ENCODE peak calls at places on chromosomes 1 and 21, in eight cellular contexts. One of them, this sample, is unnamed.
A peak's percentile ranks its signal among the peaks of the same experiment; 100 is the strongest.

GRCh38 chr1:29679316-29679715 is 443.0 kb downstream of the PTPRU start:
- DNase-seq in BE2C: no peak
- DNase-seq in kidney: no peak
- DNase-seq in ovary: no peak
- DNase-seq in glutamatergic neuron: no peak
- DNase-seq in MCF 10A: no peak
- DNase-seq in brain microvascular endothelial cell: no peak
- DNase-seq in gastrocnemius medialis: no peak
- DNase-seq in this sample: peak; percentile 34

GRCh38 chr1:86151427-86151826 is 5.1 kb downstream of the COL24A1 start:
- DNase-seq in gastrocnemius medialis: no peak
- DNase-seq in brain microvascular endothelial cell: peak; percentile 34
- DNase-seq in MCF 10A: no peak
- DNase-seq in kidney: no peak
- DNase-seq in glutamatergic neuron: no peak
- DNase-seq in BE2C: no peak
- DNase-seq in ovary: no peak
- DNase-seq in this sample: no peak

GRCh38 chr1:101044259-101044658 is 18.7 kb upstream of the DPH5 start:
- DNase-seq in MCF 10A: no peak
- DNase-seq in gastrocnemius medialis: no peak
- DNase-seq in BE2C: no peak
- DNase-seq in glutamatergic neuron: no peak
- DNase-seq in brain microvascular endothelial cell: no peak
- DNase-seq in kidney: no peak
- DNase-seq in ovary: no peak
- DNase-seq in this sample: no peak

GRCh38 chr1:114033219-114033706 is 54.0 kb downstream of the OLFML3 start:
- DNase-seq in brain microvascular endothelial cell: no peak
- DNase-seq in kidney: no peak
- DNase-seq in glutamatergic neuron: peak; percentile 21
- DNase-seq in gastrocnemius medialis: no peak
- DNase-seq in ovary: no peak
- DNase-seq in BE2C: no peak
- DNase-seq in MCF 10A: peak; percentile 27
- DNase-seq in this sample: no peak

GRCh38 chr1:103514920-103515503 is 10.5 kb upstream of the RNPC3 start:
- DNase-seq in ovary: no peak
- DNase-seq in gastrocnemius medialis: no peak
- DNase-seq in BE2C: peak; percentile 18
- DNase-seq in glutamatergic neuron: no peak
- DNase-seq in brain microvascular endothelial cell: peak; percentile 52
- DNase-seq in kidney: no peak
- DNase-seq in MCF 10A: peak; percentile 68
- DNase-seq in this sample: no peak

GRCh38 chr1:206930210-206930798 is 8.6 kb upstream of the FCMR start:
- DNase-seq in MCF 10A: no peak
- DNase-seq in gastrocnemius medialis: no peak
- DNase-seq in BE2C: no peak
- DNase-seq in kidney: no peak
- DNase-seq in brain microvascular endothelial cell: no peak
- DNase-seq in glutamatergic neuron: no peak
- DNase-seq in ovary: no peak
- DNase-seq in this sample: no peak

GRCh38 chr1:157580179-157580827 is 17.6 kb downstream of the FCRL4 start:
- DNase-seq in BE2C: peak; percentile 24
- DNase-seq in glutamatergic neuron: no peak
- DNase-seq in gastrocnemius medialis: no peak
- DNase-seq in brain microvascular endothelial cell: peak; percentile 44
- DNase-seq in MCF 10A: peak; percentile 85
- DNase-seq in ovary: no peak
- DNase-seq in kidney: no peak
- DNase-seq in this sample: no peak

GRCh38 chr1:78427506-78427905 is 63.3 kb upstream of the PTGFR start:
- DNase-seq in BE2C: no peak
- DNase-seq in ovary: no peak
- DNase-seq in kidney: no peak
- DNase-seq in MCF 10A: peak; percentile 12
- DNase-seq in glutamatergic neuron: no peak
- DNase-seq in gastrocnemius medialis: no peak
- DNase-seq in brain microvascular endothelial cell: no peak
- DNase-seq in this sample: no peak

GRCh38 chr1:245500546-245500945 is 345.8 kb downstream of the KIF26B start:
- DNase-seq in MCF 10A: peak; percentile 99
- DNase-seq in kidney: no peak
- DNase-seq in brain microvascular endothelial cell: no peak
- DNase-seq in gastrocnemius medialis: no peak
- DNase-seq in ovary: no peak
- DNase-seq in BE2C: no peak
- DNase-seq in glutamatergic neuron: no peak
- DNase-seq in this sample: no peak
- TF ChIP-seq CTCF in MCF 10A: peak; percentile 16
- TF ChIP-seq CTCF in kidney: no peak
- TF ChIP-seq CTCF in brain microvascular endothelial cell: peak; percentile 25
- TF ChIP-seq CTCF in gastrocnemius medialis: no peak
- TF ChIP-seq CTCF in ovary: no peak
- TF ChIP-seq CTCF in BE2C: no peak
- TF ChIP-seq CTCF in glutamatergic neuron: no peak
- TF ChIP-seq CTCF in this sample: no peak

DNA sequence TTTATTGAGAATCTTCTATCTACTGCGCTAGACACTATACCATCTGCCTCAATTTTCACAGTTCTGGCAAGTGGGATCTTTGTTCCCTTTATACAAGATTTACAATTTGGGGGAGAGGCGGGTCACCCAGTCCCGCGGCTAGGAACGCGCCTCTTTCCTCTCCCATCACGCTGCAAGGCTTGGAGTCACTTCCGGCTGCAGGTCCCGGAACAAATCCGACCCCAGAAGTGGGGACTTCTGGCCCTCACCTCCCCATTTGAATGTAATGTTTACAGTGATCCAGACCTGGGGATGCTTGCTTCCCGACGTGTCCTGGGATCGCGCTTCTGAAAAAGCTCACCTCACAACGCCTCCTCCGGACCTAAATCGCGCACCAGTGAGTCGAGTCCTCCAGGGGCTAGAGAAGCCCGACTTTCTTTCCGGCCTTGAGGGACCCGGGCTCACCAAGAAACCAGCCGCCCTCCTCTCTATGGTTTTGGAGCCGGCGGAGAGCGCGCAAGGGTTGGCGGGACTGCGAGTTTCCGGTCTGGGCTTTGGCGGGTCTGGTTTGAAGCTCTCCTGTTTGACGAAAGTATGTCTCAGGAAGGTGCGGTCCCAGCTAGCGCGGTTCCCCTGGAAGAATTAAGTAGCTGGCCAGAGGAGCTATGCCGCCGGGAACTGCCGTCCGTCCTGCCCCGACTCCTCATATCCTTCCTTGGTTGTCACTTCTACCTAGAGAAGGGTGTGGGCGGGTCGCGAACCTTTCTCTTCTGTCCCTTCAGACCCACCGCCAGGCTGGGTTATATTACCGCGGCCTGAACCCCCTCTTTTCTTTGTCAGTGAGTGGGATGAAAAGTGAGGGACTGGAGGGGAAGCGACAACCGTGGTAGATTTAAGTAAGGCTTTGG is at the start of gene METTL18:
- DNase-seq in MCF 10A: peak; percentile 98
- DNase-seq in gastrocnemius medialis: peak; percentile 86
- DNase-seq in kidney: peak; percentile 93
- DNase-seq in BE2C: peak; percentile 92
- DNase-seq in brain microvascular endothelial cell: peak; percentile 93
- DNase-seq in ovary: peak; percentile 86
- DNase-seq in glutamatergic neuron: peak; percentile 89
- DNase-seq in this sample: peak; percentile 88
- TF ChIP-seq CTCF in MCF 10A: peak; percentile 53
- TF ChIP-seq CTCF in gastrocnemius medialis: no peak
- TF ChIP-seq CTCF in kidney: no peak
- TF ChIP-seq CTCF in BE2C: no peak
- TF ChIP-seq CTCF in brain microvascular endothelial cell: peak; percentile 4
- TF ChIP-seq CTCF in ovary: no peak
- TF ChIP-seq CTCF in glutamatergic neuron: no peak
- TF ChIP-seq CTCF in this sample: no peak

GRCh38 chr21:37166733-37167132 is 93.7 kb downstream of the TTC3 start:
- DNase-seq in MCF 10A: peak; percentile 30
- DNase-seq in kidney: no peak
- DNase-seq in brain microvascular endothelial cell: no peak
- DNase-seq in BE2C: no peak
- DNase-seq in glutamatergic neuron: no peak
- DNase-seq in ovary: no peak
- DNase-seq in gastrocnemius medialis: peak; percentile 17
- DNase-seq in this sample: no peak
- TF ChIP-seq CTCF in MCF 10A: peak; percentile 25
- TF ChIP-seq CTCF in kidney: peak; percentile 24
- TF ChIP-seq CTCF in brain microvascular endothelial cell: peak; percentile 10
- TF ChIP-seq CTCF in BE2C: peak; percentile 46
- TF ChIP-seq CTCF in glutamatergic neuron: no peak
- TF ChIP-seq CTCF in ovary: no peak
- TF ChIP-seq CTCF in gastrocnemius medialis: peak; percentile 38
- TF ChIP-seq CTCF in this sample: peak; percentile 46

GRCh38 chr1:62989497-62989896 is 205.6 kb downstream of the ATG4C start:
- DNase-seq in gastrocnemius medialis: no peak
- DNase-seq in BE2C: no peak
- DNase-seq in ovary: no peak
- DNase-seq in glutamatergic neuron: no peak
- DNase-seq in MCF 10A: peak; percentile 24
- DNase-seq in brain microvascular endothelial cell: no peak
- DNase-seq in kidney: no peak
- DNase-seq in this sample: no peak
- TF ChIP-seq CTCF in gastrocnemius medialis: no peak
- TF ChIP-seq CTCF in BE2C: no peak
- TF ChIP-seq CTCF in ovary: no peak
- TF ChIP-seq CTCF in glutamatergic neuron: no peak
- TF ChIP-seq CTCF in MCF 10A: no peak
- TF ChIP-seq CTCF in brain microvascular endothelial cell: peak; percentile 25
- TF ChIP-seq CTCF in kidney: peak; percentile 33
- TF ChIP-seq CTCF in this sample: peak; percentile 39

DNA sequence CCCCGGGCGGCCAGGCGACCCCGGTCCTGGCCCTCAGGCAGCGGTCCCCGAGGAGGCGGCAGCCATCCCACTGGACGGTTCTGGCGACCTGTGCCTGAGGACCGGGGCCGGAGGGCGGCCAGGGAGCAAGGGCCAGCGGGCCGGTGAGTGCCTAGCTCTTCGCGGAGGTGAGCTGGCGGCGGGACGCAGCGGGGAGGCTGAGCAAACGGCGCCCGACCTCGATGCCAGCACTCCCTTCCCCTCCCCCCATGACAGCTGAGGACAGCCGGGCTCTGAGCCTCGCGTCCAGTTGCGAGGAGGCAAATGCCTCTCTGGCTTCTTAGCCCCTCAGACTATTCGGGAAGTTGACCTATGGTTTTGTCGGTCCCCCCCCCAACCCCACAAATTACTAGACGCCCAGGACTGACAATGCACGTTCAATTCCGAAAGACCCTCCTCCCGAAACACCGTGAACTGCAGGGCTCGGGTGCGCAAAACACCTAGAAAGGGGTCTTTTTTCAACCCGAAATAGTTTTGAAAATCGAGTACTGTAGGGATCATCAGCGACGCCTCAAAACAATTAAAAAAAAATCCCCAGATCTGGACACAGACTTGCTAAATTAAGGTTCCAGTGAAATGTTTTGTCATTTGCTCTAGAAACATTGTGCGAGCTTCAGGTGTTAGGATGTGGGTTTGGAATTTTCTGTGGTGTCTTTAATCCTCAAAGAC is 8.3 kb downstream of the CDKN2C start:
- DNase-seq in gastrocnemius medialis: peak; percentile 84
- DNase-seq in MCF 10A: peak; percentile 73
- DNase-seq in BE2C: peak; percentile 81
- DNase-seq in glutamatergic neuron: peak; percentile 72
- DNase-seq in ovary: peak; percentile 63
- DNase-seq in kidney: peak; percentile 81
- DNase-seq in brain microvascular endothelial cell: no peak
- DNase-seq in this sample: no peak
- TF ChIP-seq CTCF in gastrocnemius medialis: no peak
- TF ChIP-seq CTCF in MCF 10A: no peak
- TF ChIP-seq CTCF in BE2C: no peak
- TF ChIP-seq CTCF in glutamatergic neuron: no peak
- TF ChIP-seq CTCF in ovary: no peak
- TF ChIP-seq CTCF in kidney: no peak
- TF ChIP-seq CTCF in brain microvascular endothelial cell: no peak
- TF ChIP-seq CTCF in this sample: no peak

GRCh38 chr1:228734881-228735801 is at the start of gene RHOU:
- DNase-seq in kidney: peak; percentile 92
- DNase-seq in glutamatergic neuron: peak; percentile 89
- DNase-seq in ovary: peak; percentile 80
- DNase-seq in gastrocnemius medialis: peak; percentile 65
- DNase-seq in MCF 10A: peak; percentile 55
- DNase-seq in BE2C: peak; percentile 86
- DNase-seq in brain microvascular endothelial cell: no peak
- DNase-seq in this sample: peak; percentile 89
- TF ChIP-seq CTCF in kidney: peak; percentile 78
- TF ChIP-seq CTCF in glutamatergic neuron: peak; percentile 90
- TF ChIP-seq CTCF in ovary: peak; percentile 98
- TF ChIP-seq CTCF in gastrocnemius medialis: peak; percentile 95
- TF ChIP-seq CTCF in MCF 10A: peak; percentile 98
- TF ChIP-seq CTCF in BE2C: no peak
- TF ChIP-seq CTCF in brain microvascular endothelial cell: peak; percentile 15
- TF ChIP-seq CTCF in this sample: peak; percentile 96

DNA sequence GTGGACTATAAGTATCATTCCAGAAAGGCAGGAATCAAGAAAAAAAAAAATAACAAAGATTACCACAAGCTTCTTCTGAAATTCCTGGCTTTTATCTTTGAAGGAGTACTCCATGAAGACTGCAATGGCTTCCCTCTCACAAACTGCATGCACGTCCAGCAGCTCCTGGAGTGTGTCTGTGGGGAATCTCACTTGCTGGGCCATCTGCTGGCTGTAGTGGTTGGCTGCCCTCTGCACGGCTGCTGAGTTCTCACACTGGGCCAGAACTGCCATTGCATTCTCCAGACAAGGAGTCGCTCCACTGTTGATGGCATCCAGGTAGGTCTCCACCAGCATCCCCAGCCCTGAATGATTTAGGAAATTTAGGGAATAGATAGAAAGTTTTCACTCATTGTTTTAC is 23.3 kb upstream of the GBP2 start:
- DNase-seq in brain microvascular endothelial cell: peak; percentile 22
- DNase-seq in ovary: no peak
- DNase-seq in gastrocnemius medialis: no peak
- DNase-seq in kidney: peak; percentile 64
- DNase-seq in BE2C: peak; percentile 34
- DNase-seq in glutamatergic neuron: peak; percentile 59
- DNase-seq in MCF 10A: no peak
- DNase-seq in this sample: no peak
- TF ChIP-seq CTCF in brain microvascular endothelial cell: peak; percentile 59
- TF ChIP-seq CTCF in ovary: no peak
- TF ChIP-seq CTCF in gastrocnemius medialis: peak; percentile 7
- TF ChIP-seq CTCF in kidney: peak; percentile 15
- TF ChIP-seq CTCF in BE2C: peak; percentile 29
- TF ChIP-seq CTCF in glutamatergic neuron: no peak
- TF ChIP-seq CTCF in MCF 10A: no peak
- TF ChIP-seq CTCF in this sample: peak; percentile 17

DNA sequence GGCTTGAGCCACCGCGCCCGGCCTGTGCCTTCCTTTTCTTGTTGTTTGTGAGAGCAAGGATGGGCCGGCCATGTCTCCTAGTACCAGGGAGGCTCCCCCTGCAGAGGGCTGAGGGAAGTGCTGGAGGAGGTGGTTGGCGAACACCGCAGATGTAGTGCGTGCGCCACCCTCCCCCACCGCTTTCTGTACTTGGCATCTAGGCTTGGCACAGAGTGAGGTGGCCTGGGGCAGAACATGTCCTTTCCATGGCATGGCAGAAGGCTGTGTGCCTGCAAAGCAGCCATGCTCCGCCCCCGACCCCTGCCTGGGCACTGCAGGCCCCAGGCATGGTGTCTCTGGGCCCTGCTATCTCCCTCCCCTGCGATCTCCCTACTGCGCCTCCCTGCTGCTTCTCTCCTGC is 30.7 kb downstream of the ALPL start:
- DNase-seq in gastrocnemius medialis: no peak
- DNase-seq in kidney: no peak
- DNase-seq in BE2C: peak; percentile 23
- DNase-seq in MCF 10A: peak; percentile 43
- DNase-seq in glutamatergic neuron: peak; percentile 66
- DNase-seq in ovary: no peak
- DNase-seq in brain microvascular endothelial cell: peak; percentile 23
- DNase-seq in this sample: no peak
- TF ChIP-seq CTCF in gastrocnemius medialis: no peak
- TF ChIP-seq CTCF in kidney: no peak
- TF ChIP-seq CTCF in BE2C: no peak
- TF ChIP-seq CTCF in MCF 10A: no peak
- TF ChIP-seq CTCF in glutamatergic neuron: peak; percentile 39
- TF ChIP-seq CTCF in ovary: no peak
- TF ChIP-seq CTCF in brain microvascular endothelial cell: peak; percentile 59
- TF ChIP-seq CTCF in this sample: peak; percentile 47